ENCODE peak calls at places on chromosomes 6 and 20, in six cellular contexts. U, T, R, D, K and N are unnamed samples.

GRCh38 chr6:89433637-89434499 is 916 bp downstream of the ANKRD6 start:
- DNase-seq in U (no peak), T (no peak), R (no peak), D (no peak), K (no peak), N (no peak)

GRCh38 chr6:40295251-40295949 is 291.8 kb downstream of the LRFN2 start:
- DNase-seq in U (peak; percentile 14), T (no peak), R (no peak), D (no peak), K (no peak), N (no peak)

GRCh38 chr6:41097467-41098090 is 24.8 kb downstream of the NFYA start:
- DNase-seq in U (peak; percentile 86), T (no peak), R (no peak), D (no peak), K (peak; percentile 79), N (no peak)

GRCh38 chr6:99138445-99138844 is 190.7 kb upstream of the FBXL4 start:
- DNase-seq in U (no peak), T (no peak), R (no peak), D (no peak), K (no peak), N (no peak)

GRCh38 chr20:50379049-50379990 is 130.9 kb upstream of the PTPN1 start:
- DNase-seq in U (peak; percentile 92), T (peak; percentile 94), R (no peak), D (no peak), K (no peak), N (no peak)

GRCh38 chr6:56143796-56144195 is 103.6 kb downstream of the COL21A1 start:
- DNase-seq in U (no peak), T (no peak), R (no peak), D (no peak), K (no peak), N (no peak)

GRCh38 chr6:36610576-36611336 is 16.6 kb downstream of the SRSF3 start:
- DNase-seq in U (no peak), T (peak; percentile 14), R (no peak), D (no peak), K (no peak), N (no peak)

GRCh38 chr20:48051810-48052491 is 266.7 kb upstream of the SULF2 start:
- DNase-seq in U (peak; percentile 76), T (no peak), R (no peak), D (no peak), K (no peak), N (no peak)

GRCh38 chr6:27138837-27139752 is 108.4 kb upstream of the PRSS16 start:
- DNase-seq in U (peak; percentile 88), T (no peak), R (peak; percentile 84), D (no peak), K (no peak), N (no peak)

GRCh38 chr6:12490904-12491571 is 200.9 kb downstream of the EDN1 start:
- DNase-seq in U (peak; percentile 95), T (no peak), R (peak; percentile 80), D (no peak), K (peak; percentile 65), N (no peak)

GRCh38 chr6:22071655-22072054 is 225.2 kb downstream of the PRL start:
- DNase-seq in U (peak; percentile 63), T (no peak), R (no peak), D (peak; percentile 1), K (no peak), N (no peak)

GRCh38 chr6:32169211-32169610 is 4.8 kb downstream of the EGFL8 start:
- DNase-seq in U (no peak), T (no peak), R (no peak), D (no peak), K (no peak), N (no peak)

GRCh38 chr6:170292778-170293164 is 1.9 kb upstream of the DLL1 start:
- DNase-seq in U (no peak), T (peak; percentile 41), R (peak; percentile 43), D (no peak), K (no peak), N (peak; percentile 97)

GRCh38 chr20:33811763-33812672 is 870 bp downstream of the CHMP4B start:
- DNase-seq in U (peak; percentile 91), T (no peak), R (peak; percentile 62), D (no peak), K (peak; percentile 63), N (no peak)

GRCh38 chr6:4903751-4904370 is 100.0 kb downstream of the RPP40 start:
- DNase-seq in U (no peak), T (no peak), R (no peak), D (no peak), K (no peak), N (no peak)